ENCODE peak calls at places on chromosomes 7 and 10, in six cellular contexts. S, N, Q, F, U and O are unnamed samples.

GRCh38 chr7:116242177-116242576 is 31.8 kb downstream of the TES start:
- DNase-seq in S (no peak), N (no peak), Q (no peak), F (no peak), U (no peak), O (no peak)

GRCh38 chr7:133650067-133650466 is 397.2 kb downstream of the EXOC4 start:
- DNase-seq in S (no peak), N (no peak), Q (no peak), F (no peak), U (no peak), O (no peak)

GRCh38 chr7:153943428-153944370 is 108.5 kb upstream of the DPP6 start:
- DNase-seq in S (no peak), N (no peak), Q (no peak), F (no peak), U (no peak), O (no peak)

GRCh38 chr10:111076682-111077661 is at the start of gene ADRA2A:
- DNase-seq in S (peak), N (peak), Q (no peak), F (no peak), U (peak), O (no peak)

GRCh38 chr7:22667562-22668239 is 59.3 kb upstream of the IL6 start:
- DNase-seq in S (no peak), N (no peak), Q (no peak), F (peak), U (no peak), O (peak)

GRCh38 chr7:149420006-149420405 is 40.9 kb downstream of the ZNF777 start:
- DNase-seq in S (no peak), N (no peak), Q (no peak), F (no peak), U (no peak), O (no peak)

GRCh38 chr10:27240891-27241639 is 468 bp upstream of the ACBD5 start:
- DNase-seq in S (peak), N (peak), Q (no peak), F (no peak), U (peak), O (no peak)

GRCh38 chr10:6062101-6062771 is at the start of gene IL2RA:
- DNase-seq in S (peak), N (no peak), Q (peak), F (no peak), U (peak), O (no peak)

GRCh38 chr7:69800495-69800894 is 202.2 kb downstream of the AUTS2 start:
- DNase-seq in S (peak), N (peak), Q (no peak), F (no peak), U (no peak), O (no peak)

GRCh38 chr10:65100146-65100545 is 1578.9 kb downstream of the REEP3 start:
- DNase-seq in S (no peak), N (no peak), Q (no peak), F (no peak), U (no peak), O (no peak)

GRCh38 chr10:122643931-122644534 is 55.6 kb downstream of the C10orf120 start:
- DNase-seq in S (no peak), N (no peak), Q (peak), F (no peak), U (no peak), O (no peak)

GRCh38 chr7:15845868-15846267 is 159.4 kb upstream of the MEOX2 start:
- DNase-seq in S (no peak), N (no peak), Q (no peak), F (no peak), U (no peak), O (no peak)

GRCh38 chr10:3605882-3606281 is 179.1 kb downstream of the KLF6 start:
- DNase-seq in S (no peak), N (no peak), Q (no peak), F (no peak), U (no peak), O (no peak)

GRCh38 chr7:138125598-138126111 is 49.4 kb downstream of the AKR1D1 start:
- DNase-seq in S (no peak), N (no peak), Q (no peak), F (no peak), U (no peak), O (no peak)

GRCh38 chr10:21534611-21535493 is 820 bp downstream of the MLLT10 start:
- DNase-seq in S (peak), N (peak), Q (peak), F (no peak), U (peak), O (no peak)

GRCh38 chr10:48309711-48310226 is 3.3 kb downstream of the MAPK8 start:
- DNase-seq in S (no peak), N (peak), Q (no peak), F (peak), U (no peak), O (no peak)

GRCh38 chr7:78967046-78967445 is 486.4 kb downstream of the MAGI2 start:
- DNase-seq in S (no peak), N (no peak), Q (no peak), F (no peak), U (no peak), O (no peak)

GRCh38 chr10:525565-526315 is 163.7 kb downstream of the DIP2C start:
- DNase-seq in S (no peak), N (no peak), Q (peak), F (no peak), U (no peak), O (no peak)

GRCh38 chr7:28921822-28922221 is 36.3 kb downstream of the TRIL start:
- DNase-seq in S (peak), N (peak), Q (peak), F (peak), U (peak), O (no peak)

GRCh38 chr7:107592361-107593024 is 12.4 kb downstream of the BCAP29 start:
- DNase-seq in S (no peak), N (no peak), Q (no peak), F (no peak), U (no peak), O (no peak)

GRCh38 chr7:114180556-114181266 is 233.9 kb upstream of the FOXP2 start:
- DNase-seq in S (no peak), N (no peak), Q (no peak), F (no peak), U (no peak), O (no peak)

GRCh38 chr7:150373049-150373801 is 4.6 kb downstream of the REPIN1 start:
- DNase-seq in S (peak), N (peak), Q (peak), F (no peak), U (peak), O (no peak)

GRCh38 chr7:24392774-24393173 is 108.8 kb downstream of the NPY start:
- DNase-seq in S (no peak), N (no peak), Q (no peak), F (no peak), U (no peak), O (no peak)
- H3K27ac ChIP-seq in S (no peak), N (no peak), Q (no peak), F (no peak), U (no peak), O (no peak)

GRCh38 chr10:1556496-1556895 is 180.8 kb downstream of the ADARB2 start:
- DNase-seq in S (no peak), N (no peak), Q (peak), F (no peak), U (no peak), O (no peak)
- H3K27ac ChIP-seq in S (no peak), N (no peak), Q (no peak), F (no peak), U (no peak), O (no peak)

DNA sequence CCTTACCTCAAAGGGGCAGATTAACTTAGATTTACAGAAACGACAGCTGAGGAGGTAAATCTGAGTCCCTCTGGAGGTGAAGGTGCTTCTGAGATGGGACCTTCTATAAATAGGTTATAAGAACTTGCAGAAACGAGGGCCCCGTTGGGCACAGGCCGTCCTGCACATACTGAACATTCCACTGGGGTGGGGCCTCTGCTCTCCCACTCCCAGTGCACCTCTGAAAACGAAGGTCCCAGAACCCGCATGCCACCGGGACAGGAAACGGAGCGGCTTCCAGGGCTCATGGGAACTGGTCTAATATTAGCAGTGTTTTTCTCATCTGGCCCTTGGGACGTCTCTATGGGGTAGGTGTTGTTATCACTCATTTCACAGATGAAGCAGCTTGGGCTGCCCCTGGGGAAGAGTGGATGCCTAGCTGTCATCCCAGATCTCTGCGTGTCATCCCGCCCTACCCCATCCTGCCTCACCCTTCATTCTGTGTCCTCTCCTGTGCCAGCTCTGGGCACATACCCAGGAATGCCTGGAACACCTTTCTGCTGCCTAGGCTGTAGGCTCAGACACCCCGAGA is 19.6 kb downstream of the C10orf62 start:
- DNase-seq in S (no peak), N (no peak), Q (no peak), F (no peak), U (no peak), O (no peak)
- H3K27ac ChIP-seq in S (no peak), N (no peak), Q (no peak), F (no peak), U (no peak), O (no peak)

GRCh38 chr10:124062390-124062789 is 31.0 kb downstream of the CHST15 start:
- DNase-seq in S (no peak), N (no peak), Q (no peak), F (no peak), U (no peak), O (no peak)

GRCh38 chr10:124065382-124066155 is 27.8 kb downstream of the CHST15 start:
- DNase-seq in S (no peak), N (no peak), Q (no peak), F (no peak), U (no peak), O (no peak)

GRCh38 chr10:124064158-124064603 is 29.2 kb downstream of the CHST15 start:
- DNase-seq in S (no peak), N (no peak), Q (no peak), F (no peak), U (no peak), O (no peak)

GRCh38 chr10:124063736-124064135 is 29.7 kb downstream of the CHST15 start:
- DNase-seq in S (no peak), N (peak), Q (peak), F (no peak), U (no peak), O (peak)

GRCh38 chr10:124064676-124065075 is 28.7 kb downstream of the CHST15 start:
- DNase-seq in S (no peak), N (peak), Q (no peak), F (no peak), U (no peak), O (no peak)
- H3K27ac ChIP-seq in S (peak), N (peak), Q (peak), F (no peak), U (no peak), O (no peak)